ENCODE peak calls at places on chromosomes 2 and 18, in seven cellular contexts. V is fibroblast of pulmonary artery; P is NCI-H2081 treated with DMSO at 0.1 percent for 48 hours; U is stimulated activated CD4-positive, alpha-beta T cell treated with anti-CD3 and anti-CD28 coated beads, TNF-alpha, amount 100 ng/mL, for 1 hour; J is astrocyte of the spinal cord; H is AG10803; K is GM10248. S is an unnamed sample.

GRCh38 chr2:237573721-237574415 is 7.5 kb downstream of the PRLH start:
- DNase-seq in U (no peak), V (no peak), P (no peak), J (no peak), K (no peak), H (no peak), S (no peak)

GRCh38 chr2:60855989-60856669 is 25.2 kb upstream of the REL start:
- DNase-seq in J (no peak), U (no peak), K (no peak), P (no peak), H (no peak), V (no peak), S (no peak)

GRCh38 chr2:74548919-74549684 is 4.6 kb downstream of the LOXL3 start:
- DNase-seq in J (peak), H (peak), P (no peak), K (peak), V (no peak), U (no peak), S (peak)

GRCh38 chr2:231015462-231015861 is 19.5 kb downstream of the SPATA3 start:
- DNase-seq in P (no peak), U (no peak), K (no peak), J (no peak), H (no peak), V (no peak), S (no peak)

GRCh38 chr2:44928660-44929471 is 12.6 kb upstream of the SIX3 start:
- DNase-seq in K (no peak), V (no peak), U (no peak), P (no peak), H (no peak), J (no peak), S (no peak)

GRCh38 chr18:79900610-79901570 is 50.6 kb downstream of the SLC66A2 start:
- DNase-seq in P (no peak), J (no peak), K (no peak), H (no peak), V (no peak), U (no peak), S (no peak)

GRCh38 chr18:10518595-10519273 is 7.1 kb upstream of the NAPG start:
- DNase-seq in V (peak), P (no peak), J (peak), K (no peak), H (peak), U (no peak), S (peak)

GRCh38 chr2:233915133-233915532 is 2.0 kb upstream of the TRPM8 start:
- DNase-seq in P (no peak), V (peak), J (no peak), U (no peak), K (no peak), H (no peak), S (peak)

GRCh38 chr18:61718944-61719343 is 173.9 kb downstream of the RNF152 start:
- DNase-seq in K (no peak), V (no peak), P (no peak), H (no peak), U (no peak), J (no peak), S (no peak)

GRCh38 chr2:240298316-240298790 is 137.1 kb upstream of the GPC1 start:
- DNase-seq in V (no peak), P (no peak), J (no peak), H (no peak), U (no peak), K (no peak), S (no peak)

GRCh38 chr2:115654362-115654761 is 1211.9 kb downstream of the DPP10 start:
- DNase-seq in V (no peak), P (no peak), U (no peak), H (no peak), K (no peak), J (no peak), S (no peak)

GRCh38 chr2:21372654-21373053 is 248.9 kb downstream of the TDRD15 start:
- DNase-seq in J (no peak), U (no peak), H (no peak), V (no peak), K (peak), P (no peak), S (no peak)

GRCh38 chr18:23994361-23994902 is 20.1 kb upstream of the TTC39C start:
- DNase-seq in V (peak), K (no peak), P (peak), U (no peak), J (peak), H (peak), S (peak)

GRCh38 chr2:171169839-171170238 is 9.1 kb upstream of the TLK1 start:
- DNase-seq in P (no peak), K (no peak), U (no peak), V (no peak), H (no peak), J (no peak), S (no peak)

GRCh38 chr2:11680181-11680900 is 10.3 kb upstream of the NTSR2 start:
- DNase-seq in K (no peak), H (no peak), P (no peak), V (no peak), J (no peak), U (no peak), S (peak)